ENCODE peak calls at places on chromosomes 12 and 14, in nine cellular contexts. One of them, this sample, is unnamed.
A peak's percentile ranks its signal among the peaks of the same experiment; 100 is the strongest.

GRCh38 chr12:100187857-100188519 is 12.6 kb upstream of the ACTR6 start:
- DNase-seq in EL: no peak
- DNase-seq in HuH-7.5: no peak
- DNase-seq in A549: no peak
- DNase-seq in germinal center: no peak
- DNase-seq in T-helper 1 cell: no peak
- DNase-seq in left lobe of liver: no peak
- DNase-seq in MV-4-11: no peak
- DNase-seq in ovary: no peak
- DNase-seq in this sample: no peak

GRCh38 chr12:12008931-12009611 is 61.7 kb upstream of the BCL2L14 start:
- DNase-seq in EL: peak; percentile 73
- DNase-seq in HuH-7.5: no peak
- DNase-seq in A549: no peak
- DNase-seq in germinal center: peak; percentile 31
- DNase-seq in T-helper 1 cell: no peak
- DNase-seq in left lobe of liver: no peak
- DNase-seq in MV-4-11: peak; percentile 90
- DNase-seq in ovary: no peak
- DNase-seq in this sample: peak; percentile 96

GRCh38 chr12:22018860-22019259 is 27.2 kb upstream of the CMAS start:
- DNase-seq in EL: peak; percentile 2
- DNase-seq in HuH-7.5: no peak
- DNase-seq in A549: peak; percentile 15
- DNase-seq in germinal center: no peak
- DNase-seq in T-helper 1 cell: no peak
- DNase-seq in left lobe of liver: no peak
- DNase-seq in MV-4-11: no peak
- DNase-seq in ovary: no peak
- DNase-seq in this sample: no peak

GRCh38 chr14:90815817-90816662 is at the start of gene TTC7B:
- DNase-seq in EL: peak; percentile 36
- DNase-seq in HuH-7.5: peak; percentile 88
- DNase-seq in A549: no peak
- DNase-seq in germinal center: peak; percentile 79
- DNase-seq in T-helper 1 cell: no peak
- DNase-seq in left lobe of liver: no peak
- DNase-seq in MV-4-11: peak; percentile 8
- DNase-seq in ovary: peak; percentile 69
- DNase-seq in this sample: peak; percentile 22

GRCh38 chr14:100857196-100857922 is 31.4 kb downstream of the MEG3 start:
- DNase-seq in EL: no peak
- DNase-seq in HuH-7.5: no peak
- DNase-seq in A549: no peak
- DNase-seq in germinal center: no peak
- DNase-seq in T-helper 1 cell: no peak
- DNase-seq in left lobe of liver: no peak
- DNase-seq in MV-4-11: no peak
- DNase-seq in ovary: no peak
- DNase-seq in this sample: no peak

GRCh38 chr12:7872565-7873304 is at the start of gene SLC2A14:
- DNase-seq in EL: no peak
- DNase-seq in HuH-7.5: no peak
- DNase-seq in A549: no peak
- DNase-seq in germinal center: no peak
- DNase-seq in T-helper 1 cell: no peak
- DNase-seq in left lobe of liver: no peak
- DNase-seq in MV-4-11: no peak
- DNase-seq in ovary: no peak
- DNase-seq in this sample: no peak

GRCh38 chr14:101723061-101723595 is 38.4 kb upstream of the PPP2R5C start:
- DNase-seq in EL: no peak
- DNase-seq in HuH-7.5: no peak
- DNase-seq in A549: no peak
- DNase-seq in germinal center: no peak
- DNase-seq in T-helper 1 cell: no peak
- DNase-seq in left lobe of liver: no peak
- DNase-seq in MV-4-11: no peak
- DNase-seq in ovary: no peak
- DNase-seq in this sample: no peak

GRCh38 chr12:116317986-116318737 is 40.7 kb upstream of the MED13L start:
- DNase-seq in EL: no peak
- DNase-seq in HuH-7.5: no peak
- DNase-seq in A549: no peak
- DNase-seq in germinal center: no peak
- DNase-seq in T-helper 1 cell: no peak
- DNase-seq in left lobe of liver: no peak
- DNase-seq in MV-4-11: no peak
- DNase-seq in ovary: peak; percentile 26
- DNase-seq in this sample: no peak

GRCh38 chr12:132444283-132444682 is 45.7 kb upstream of the FBRSL1 start:
- DNase-seq in EL: no peak
- DNase-seq in HuH-7.5: no peak
- DNase-seq in A549: no peak
- DNase-seq in germinal center: no peak
- DNase-seq in T-helper 1 cell: no peak
- DNase-seq in left lobe of liver: no peak
- DNase-seq in MV-4-11: no peak
- DNase-seq in ovary: no peak
- DNase-seq in this sample: no peak

GRCh38 chr12:33721561-33721960 is 281.9 kb upstream of the SYT10 start:
- DNase-seq in EL: no peak
- DNase-seq in HuH-7.5: no peak
- DNase-seq in A549: no peak
- DNase-seq in germinal center: no peak
- DNase-seq in T-helper 1 cell: no peak
- DNase-seq in left lobe of liver: no peak
- DNase-seq in MV-4-11: no peak
- DNase-seq in ovary: no peak
- DNase-seq in this sample: no peak

GRCh38 chr12:27549231-27549800 is 25.3 kb downstream of the PPFIBP1 start:
- DNase-seq in EL: peak; percentile 88
- DNase-seq in HuH-7.5: no peak
- DNase-seq in A549: peak; percentile 82
- DNase-seq in germinal center: no peak
- DNase-seq in T-helper 1 cell: no peak
- DNase-seq in left lobe of liver: no peak
- DNase-seq in MV-4-11: peak; percentile 39
- DNase-seq in ovary: no peak
- DNase-seq in this sample: peak; percentile 87

GRCh38 chr12:106345739-106346138 is 11.8 kb upstream of the POLR3B start:
- DNase-seq in EL: peak; percentile 66
- DNase-seq in HuH-7.5: peak; percentile 35
- DNase-seq in A549: peak; percentile 87
- DNase-seq in germinal center: no peak
- DNase-seq in T-helper 1 cell: no peak
- DNase-seq in left lobe of liver: peak; percentile 53
- DNase-seq in MV-4-11: no peak
- DNase-seq in ovary: no peak
- DNase-seq in this sample: peak; percentile 65

GRCh38 chr14:104865631-104866441 is 768 bp downstream of the CEP170B start:
- DNase-seq in EL: peak; percentile 79
- DNase-seq in HuH-7.5: peak; percentile 66
- DNase-seq in A549: peak; percentile 58
- DNase-seq in germinal center: peak; percentile 34
- DNase-seq in T-helper 1 cell: peak; percentile 13
- DNase-seq in left lobe of liver: no peak
- DNase-seq in MV-4-11: no peak
- DNase-seq in ovary: peak; percentile 76
- DNase-seq in this sample: peak; percentile 75

GRCh38 chr12:558595-558994 is 98.9 kb downstream of the B4GALNT3 start:
- DNase-seq in EL: no peak
- DNase-seq in HuH-7.5: no peak
- DNase-seq in A549: no peak
- DNase-seq in germinal center: no peak
- DNase-seq in T-helper 1 cell: no peak
- DNase-seq in left lobe of liver: no peak
- DNase-seq in MV-4-11: no peak
- DNase-seq in ovary: no peak
- DNase-seq in this sample: no peak